ENCODE peak calls at places on chromosomes 1 and 21, in ten cellular contexts. D is heart left ventricle; W is GM04504; R is cardiac fibroblast; G is NCI-H2171 treated with DMSO at 0.1 percent for 48 hours; J is SW480; N is neural progenitor cell; O is A549; V is type B pancreatic cell; M is naive thymus-derived CD4-positive, alpha-beta T cell. A is an unnamed sample.

GRCh38 chr1:226687476-226687875 is 51.6 kb downstream of the ITPKB start:
- DNase-seq in O (no peak), R (no peak), N (no peak), D (no peak), M (peak; percentile 22), V (no peak), J (peak; percentile 8), W (no peak), G (no peak), A (no peak)

GRCh38 chr21:21559285-21560045 is 561.3 kb downstream of the NCAM2 start:
- DNase-seq in O (no peak), G (no peak), J (no peak), N (no peak), R (no peak), D (no peak), W (no peak), V (no peak), M (no peak), A (no peak)

GRCh38 chr21:36948686-36949085 is 17.8 kb downstream of the HLCS start:
- DNase-seq in W (no peak), G (no peak), M (no peak), D (no peak), N (no peak), O (no peak), R (peak; percentile 33), V (no peak), J (no peak), A (no peak)

GRCh38 chr1:1211541-1212511 is 2.1 kb downstream of the TNFRSF4 start:
- DNase-seq in M (no peak), N (no peak), W (no peak), V (no peak), O (no peak), G (no peak), D (no peak), J (no peak), R (no peak), A (no peak)

GRCh38 chr1:93705897-93706500 is 24.4 kb upstream of the BCAR3 start:
- DNase-seq in M (no peak), W (no peak), D (no peak), O (no peak), V (no peak), J (no peak), N (no peak), G (no peak), R (no peak), A (no peak)

GRCh38 chr1:230515451-230516145 is 89.5 kb upstream of the PGBD5 start:
- DNase-seq in G (no peak), O (no peak), V (no peak), M (no peak), D (no peak), W (no peak), R (no peak), N (peak; percentile 21), J (no peak), A (no peak)

GRCh38 chr1:171881466-171881865 is 40.2 kb downstream of the DNM3 start:
- DNase-seq in O (no peak), D (no peak), W (no peak), J (peak; percentile 58), V (no peak), N (no peak), G (no peak), M (no peak), R (no peak), A (no peak)

GRCh38 chr1:62753031-62753965 is 30.6 kb upstream of the ATG4C start:
- DNase-seq in R (no peak), J (no peak), D (no peak), M (no peak), G (no peak), W (no peak), N (no peak), O (no peak), V (no peak), A (no peak)

GRCh38 chr1:2237773-2238172 is 9.7 kb downstream of the SKI start:
- DNase-seq in V (no peak), W (no peak), D (peak; percentile 23), N (no peak), R (no peak), G (no peak), M (no peak), O (no peak), J (no peak), A (no peak)

GRCh38 chr1:162035241-162035640 is 11.6 kb upstream of the OLFML2B start:
- DNase-seq in W (no peak), D (no peak), N (no peak), R (no peak), G (no peak), J (peak; percentile 68), O (no peak), M (no peak), V (no peak), A (no peak)

GRCh38 chr1:2530501-2531361 is 668 bp upstream of the HES5 start:
- DNase-seq in D (no peak), O (no peak), G (peak; percentile 63), M (no peak), J (peak; percentile 65), V (no peak), W (no peak), N (no peak), R (no peak), A (no peak)

GRCh38 chr1:25654109-25654660 is 37.6 kb downstream of the MAN1C1 start:
- DNase-seq in N (no peak), G (no peak), O (no peak), M (no peak), R (no peak), J (no peak), W (no peak), D (no peak), V (peak; percentile 4), A (no peak)

GRCh38 chr1:167522246-167522645 is 3.9 kb upstream of the CD247 start:
- DNase-seq in V (no peak), D (no peak), G (no peak), R (peak; percentile 22), M (no peak), J (no peak), W (no peak), O (no peak), N (no peak), A (no peak)

GRCh38 chr1:41804176-41804575 is 114.5 kb downstream of the HIVEP3 start:
- DNase-seq in D (no peak), O (no peak), J (no peak), N (no peak), M (no peak), V (no peak), R (no peak), W (no peak), G (no peak), A (no peak)

GRCh38 chr1:53669511-53670191 is 69.3 kb downstream of the GLIS1 start:
- DNase-seq in G (no peak), J (peak; percentile 47), M (no peak), V (no peak), O (no peak), R (no peak), N (no peak), D (no peak), W (no peak), A (no peak)

GRCh38 chr21:36964832-36965719 is 1.4 kb downstream of the HLCS start:
- DNase-seq in N (no peak), R (no peak), W (no peak), D (no peak), O (no peak), J (peak; percentile 63), G (no peak), V (no peak), M (no peak), A (no peak)

GRCh38 chr21:35933466-35933865 is 126.9 kb downstream of the SETD4 start:
- DNase-seq in R (peak; percentile 83), O (no peak), G (no peak), W (peak; percentile 91), D (peak; percentile 66), J (no peak), M (no peak), N (peak; percentile 17), V (no peak), A (peak; percentile 36)

GRCh38 chr1:56788588-56788987 is 30.6 kb downstream of the FYB2 start:
- DNase-seq in V (no peak), N (no peak), G (peak; percentile 69), M (no peak), D (peak; percentile 49), O (no peak), J (no peak), W (no peak), R (peak; percentile 31), A (no peak)

GRCh38 chr1:2935184-2935583 is 86.1 kb upstream of the ACTRT2 start:
- DNase-seq in J (no peak), W (no peak), R (no peak), D (no peak), M (no peak), G (no peak), O (no peak), N (no peak), V (no peak), A (no peak)

GRCh38 chr1:41631971-41632370 is 147.5 kb upstream of the EDN2 start:
- DNase-seq in J (no peak), D (no peak), N (no peak), V (no peak), R (no peak), G (no peak), W (peak; percentile 13), M (no peak), O (no peak), A (no peak)

GRCh38 chr21:43573921-43574320 is 85.4 kb downstream of the HSF2BP start:
- DNase-seq in D (no peak), G (no peak), W (no peak), O (no peak), V (no peak), R (no peak), M (no peak), J (no peak), N (no peak), A (no peak)

GRCh38 chr1:116066868-116067563 is 44.2 kb upstream of the MAB21L3 start:
- DNase-seq in W (peak; percentile 71), N (no peak), V (no peak), O (no peak), M (no peak), R (peak; percentile 63), G (no peak), J (peak; percentile 5), D (no peak), A (no peak)

GRCh38 chr1:46487818-46488218 is 1.8 kb upstream of the DMBX1 start:
- DNase-seq in W (no peak), V (no peak), D (no peak), J (peak; percentile 20), G (no peak), R (peak; percentile 29), O (peak; percentile 44), N (peak; percentile 90), M (no peak), A (no peak)

GRCh38 chr21:32190491-32191144 is 88.2 kb downstream of the MIS18A start:
- DNase-seq in J (no peak), M (no peak), D (no peak), G (peak; percentile 47), V (peak; percentile 29), O (no peak), W (no peak), R (no peak), N (no peak), A (no peak)

GRCh38 chr1:41883507-41883906 is 35.2 kb downstream of the HIVEP3 start:
- DNase-seq in R (no peak), M (no peak), G (no peak), W (no peak), N (no peak), J (no peak), O (no peak), D (no peak), V (no peak), A (no peak)

GRCh38 chr1:230909974-230910754 is 41.8 kb upstream of the C1orf198 start:
- DNase-seq in N (no peak), R (no peak), M (no peak), W (no peak), V (no peak), D (peak; percentile 46), G (no peak), O (no peak), J (no peak), A (no peak)

GRCh38 chr1:74340656-74341055 is 105.5 kb downstream of the TNNI3K start:
- DNase-seq in W (no peak), N (peak; percentile 38), O (no peak), J (no peak), G (no peak), M (no peak), V (no peak), R (no peak), D (no peak), A (no peak)

GRCh38 chr1:221573727-221574126 is 168.2 kb downstream of the DUSP10 start:
- DNase-seq in G (peak; percentile 16), M (no peak), V (no peak), W (peak; percentile 3), N (no peak), O (no peak), J (no peak), D (no peak), R (peak; percentile 19), A (no peak)